ENCODE peak calls at places on chromosomes 11 and 22, in seven cellular contexts. H, X, A, F, K, Y and I are unnamed samples.

GRCh38 chr22:24406322-24407277 is 20.8 kb upstream of the ADORA2A start:
- ATAC-seq in H (no peak), K (no peak), A (peak; percentile 81), X (no peak), F (no peak), Y (peak; percentile 50), I (no peak)

GRCh38 chr11:125114518-125114917 is 3.1 kb upstream of the TMEM218 start:
- ATAC-seq in A (peak; percentile 11), Y (peak; percentile 3), K (no peak), F (no peak), X (no peak), H (no peak), I (no peak)

GRCh38 chr22:39567135-39567946 is 3.2 kb upstream of the CACNA1I start:
- ATAC-seq in X (no peak), F (no peak), Y (peak; percentile 75), H (no peak), K (no peak), A (peak; percentile 54), I (no peak)

GRCh38 chr11:88576741-88577140 is 239.2 kb upstream of the CTSC start:
- ATAC-seq in H (no peak), X (no peak), A (no peak), K (no peak), F (no peak), Y (no peak), I (no peak)

GRCh38 chr22:42978453-42979103 is 36.4 kb downstream of the PACSIN2 start:
- ATAC-seq in X (peak; percentile 43), K (peak; percentile 76), H (peak; percentile 56), Y (peak; percentile 65), A (no peak), F (no peak), I (peak; percentile 87)

GRCh38 chr11:19281041-19281440 is 40.3 kb upstream of the E2F8 start:
- ATAC-seq in F (no peak), H (no peak), X (no peak), K (no peak), Y (no peak), A (no peak), I (no peak)

GRCh38 chr11:79437274-79437980 is 3.4 kb downstream of the TENM4 start:
- ATAC-seq in A (no peak), F (no peak), Y (peak; percentile 61), H (peak; percentile 60), K (peak; percentile 81), X (no peak), I (peak; percentile 74)

GRCh38 chr22:26461188-26461810 is 22.3 kb downstream of the HPS4 start:
- ATAC-seq in X (peak; percentile 89), Y (peak; percentile 100), F (peak; percentile 99), A (peak; percentile 89), H (peak; percentile 88), K (peak; percentile 84), I (peak; percentile 48)

DNA sequence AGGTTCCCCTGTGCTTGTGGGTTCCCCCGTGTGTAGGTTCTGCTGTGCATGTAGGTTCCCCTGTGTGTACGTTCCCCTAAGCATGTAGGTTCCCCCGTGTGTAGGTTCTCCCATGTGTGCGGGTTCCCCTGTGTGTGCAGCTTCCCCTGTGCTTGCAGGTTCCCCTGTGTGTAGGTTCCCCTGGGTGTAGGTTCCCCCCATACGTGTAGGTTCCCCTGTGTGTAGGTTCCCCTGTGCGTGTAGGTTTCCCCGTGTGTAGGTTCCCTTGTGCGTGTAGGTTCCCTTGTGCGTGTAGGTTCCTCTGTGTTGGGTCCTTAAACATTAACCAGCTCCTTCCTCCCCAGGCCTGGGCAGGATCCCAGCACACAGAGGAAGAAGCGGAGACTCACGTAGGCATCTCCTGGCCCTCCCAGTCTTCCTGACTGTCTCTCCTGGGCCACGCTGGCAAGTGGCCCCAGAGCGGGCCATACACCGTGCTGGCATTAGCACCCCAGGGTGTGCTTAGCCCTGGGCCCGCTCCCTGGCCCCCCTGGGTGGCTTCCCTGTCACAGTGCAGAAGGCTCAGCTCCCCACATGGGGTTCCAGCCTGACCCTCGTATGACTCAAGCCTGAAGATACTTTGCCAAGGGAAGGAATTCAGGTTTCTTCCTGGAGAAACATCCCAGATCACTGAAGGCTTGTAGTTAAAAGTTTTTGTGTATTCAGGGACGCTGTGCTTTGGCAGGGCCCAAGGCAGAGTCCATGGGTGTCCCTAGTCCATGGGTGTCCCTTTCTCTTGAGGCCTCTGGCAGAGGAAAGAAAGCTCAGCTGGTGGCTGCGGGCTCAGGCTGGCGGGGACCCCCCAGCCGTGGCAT is 2.7 kb upstream of the GRAMD4 start:
- ATAC-seq in K (peak; percentile 2), Y (no peak), A (no peak), X (peak; percentile 15), F (no peak), H (no peak), I (no peak)
- TF ChIP-seq POLR2AphosphoS5 in K (no peak), Y (no peak), A (no peak), X (no peak), F (no peak), H (no peak), I (no peak)

GRCh38 chr11:118012083-118012669 is 26.0 kb downstream of the IL10RA start:
- ATAC-seq in A (peak; percentile 80), K (peak; percentile 83), H (peak; percentile 81), X (peak; percentile 80), F (peak; percentile 75), Y (no peak), I (peak; percentile 50)
- TF ChIP-seq POLR2AphosphoS5 in A (no peak), K (no peak), H (no peak), X (no peak), F (no peak), Y (no peak), I (no peak)

GRCh38 chr11:111330234-111330893 is 32.0 kb downstream of the POU2AF3 start:
- ATAC-seq in Y (no peak), H (no peak), F (no peak), X (no peak), K (no peak), A (no peak), I (no peak)

GRCh38 chr11:111335124-111335535 is 36.8 kb downstream of the POU2AF3 start:
- ATAC-seq in X (peak; percentile 75), A (no peak), K (no peak), Y (no peak), F (no peak), H (no peak), I (no peak)

GRCh38 chr11:111329306-111330204 is 31.2 kb downstream of the POU2AF3 start:
- ATAC-seq in H (no peak), K (peak; percentile 51), A (no peak), Y (no peak), X (no peak), F (no peak), I (peak; percentile 37)

GRCh38 chr11:111334495-111335123 is 36.3 kb downstream of the POU2AF3 start:
- ATAC-seq in H (no peak), A (no peak), F (no peak), Y (peak; percentile 28), X (peak; percentile 92), K (no peak), I (no peak)

DNA sequence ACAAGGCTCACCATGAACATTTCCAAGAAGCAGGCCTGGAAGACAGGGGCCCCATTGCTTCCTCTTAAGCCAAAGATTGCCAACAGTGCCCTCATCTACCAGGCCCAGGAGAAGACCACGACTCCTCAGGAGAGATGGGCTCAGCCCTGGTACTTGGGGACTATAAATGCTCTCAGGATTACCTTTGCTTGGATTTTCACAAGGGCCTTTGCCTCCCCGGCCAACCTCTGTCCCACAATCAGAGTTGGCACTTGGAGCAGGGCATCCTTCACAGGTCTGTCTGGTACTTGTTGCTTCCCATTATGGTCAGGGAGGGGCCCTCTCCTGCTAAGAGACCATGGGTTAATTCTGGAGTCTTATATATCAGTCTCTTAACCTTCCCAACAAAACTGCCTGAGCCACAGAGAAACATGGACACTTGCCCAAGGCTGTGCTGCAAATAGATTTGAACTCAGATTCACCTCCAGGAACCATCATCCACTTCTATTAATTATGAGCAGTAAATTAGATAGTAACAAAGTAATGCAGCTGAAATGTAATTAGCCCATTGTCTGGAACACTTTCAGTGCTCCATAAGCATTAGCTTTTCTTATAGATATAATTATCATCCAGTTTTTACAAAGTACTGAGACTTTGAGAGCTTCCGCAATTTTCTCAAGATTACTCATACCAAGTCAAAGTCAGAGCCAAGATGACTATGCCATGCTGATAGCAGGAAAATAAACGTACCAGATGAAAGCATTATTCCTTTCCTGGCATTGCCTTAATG is 33.5 kb downstream of the POU2AF3 start:
- ATAC-seq in Y (no peak), K (no peak), A (no peak), F (no peak), X (no peak), H (no peak), I (peak; percentile 24)
- TF ChIP-seq POLR2AphosphoS5 in Y (no peak), K (no peak), A (no peak), F (no peak), X (no peak), H (no peak), I (peak; percentile 81)

DNA sequence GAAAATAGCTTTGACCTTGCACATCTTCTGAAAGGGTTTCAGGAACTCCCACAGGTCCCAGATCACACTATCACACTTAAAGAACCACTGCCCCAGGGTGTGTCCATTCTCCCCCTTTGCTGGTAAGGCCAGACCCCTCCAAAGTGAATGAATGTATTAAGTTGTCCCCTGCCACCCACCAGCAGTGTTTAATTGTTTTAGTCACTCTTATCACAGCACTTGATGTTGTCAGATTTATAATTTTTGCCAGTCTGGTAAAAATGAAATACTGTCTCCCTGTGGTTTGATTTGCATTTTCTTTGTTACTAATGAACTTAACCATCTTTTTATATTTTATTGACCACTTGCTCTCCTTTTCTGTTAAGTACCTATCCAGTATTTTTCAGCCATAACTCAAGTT is 89.6 kb upstream of the RAB1B start:
- ATAC-seq in H (no peak), F (no peak), K (no peak), X (no peak), A (no peak), Y (no peak), I (no peak)
- TF ChIP-seq POLR2AphosphoS5 in H (no peak), F (no peak), K (no peak), X (no peak), A (no peak), Y (no peak), I (no peak)

GRCh38 chr11:118807800-118808778 is 17.1 kb upstream of the DDX6 start:
- ATAC-seq in F (no peak), A (no peak), Y (no peak), H (no peak), X (no peak), K (no peak), I (no peak)
- TF ChIP-seq POLR2AphosphoS5 in F (no peak), A (no peak), Y (no peak), H (no peak), X (no peak), K (no peak), I (no peak)

DNA sequence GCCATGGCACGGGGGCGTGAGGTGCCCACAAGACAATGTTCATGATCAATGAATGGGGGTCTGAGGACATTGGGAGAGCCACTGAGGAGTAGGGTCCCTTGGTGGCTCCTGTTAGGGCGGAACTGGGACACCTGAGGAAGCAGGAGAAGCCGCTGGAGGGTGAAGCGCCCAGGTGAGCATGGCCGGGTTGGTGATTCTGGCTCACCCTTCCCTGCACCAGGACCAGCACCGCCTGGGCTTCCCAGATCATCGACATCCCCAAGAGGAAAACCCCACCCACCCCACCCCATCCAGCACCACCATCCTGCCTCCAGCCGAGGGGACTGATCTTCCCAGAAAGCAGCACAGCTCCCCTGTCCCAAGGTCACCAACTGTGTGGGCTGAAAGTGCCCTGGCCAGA is 30.5 kb downstream of the SHANK2 start:
- ATAC-seq in A (no peak), Y (no peak), F (no peak), K (no peak), H (no peak), X (no peak), I (no peak)
- TF ChIP-seq POLR2AphosphoS5 in A (no peak), Y (no peak), F (no peak), K (no peak), H (no peak), X (no peak), I (no peak)